ENCODE peak calls at places on chromosomes 7 and 10, in six cellular contexts. X is astrocyte of the spinal cord; P is foreskin fibroblast; V is CD8-positive, alpha-beta T cell; A is neuronal stem cell; T is GM23248. Q is an unnamed sample.

GRCh38 chr10:26697922-26698608 is 564 bp downstream of the PDSS1 start:
- DNase-seq in X (no peak), P (no peak), V (no peak), A (no peak), T (peak; percentile 28), Q (no peak)

GRCh38 chr7:36474283-36475010 is 84.8 kb downstream of the ANLN start:
- DNase-seq in X (peak; percentile 32), P (no peak), V (no peak), A (no peak), T (no peak), Q (peak; percentile 7)

GRCh38 chr7:64947252-64948000 is 43.4 kb downstream of the ZNF117 start:
- DNase-seq in X (no peak), P (no peak), V (no peak), A (peak; percentile 3), T (peak; percentile 13), Q (no peak)

GRCh38 chr10:68562666-68563522 is 2.8 kb downstream of the TET1 start:
- DNase-seq in X (peak; percentile 60), P (peak; percentile 63), V (no peak), A (no peak), T (peak; percentile 67), Q (no peak)

GRCh38 chr10:126133906-126134703 is 237.7 kb downstream of the FANK1 start:
- DNase-seq in X (peak; percentile 36), P (peak; percentile 59), V (no peak), A (no peak), T (peak; percentile 84), Q (peak; percentile 53)

GRCh38 chr7:143205560-143206293 is 16.1 kb upstream of the TAS2R40 start:
- DNase-seq in X (no peak), P (no peak), V (no peak), A (no peak), T (no peak), Q (no peak)

GRCh38 chr10:117442521-117442920 is 67.3 kb upstream of the PDZD8 start:
- DNase-seq in X (no peak), P (no peak), V (no peak), A (no peak), T (peak; percentile 66), Q (no peak)

GRCh38 chr10:70296406-70296899 is 12.6 kb upstream of the NPFFR1 start:
- DNase-seq in X (peak; percentile 84), P (peak; percentile 93), V (no peak), A (no peak), T (peak; percentile 98), Q (peak; percentile 56)

DNA sequence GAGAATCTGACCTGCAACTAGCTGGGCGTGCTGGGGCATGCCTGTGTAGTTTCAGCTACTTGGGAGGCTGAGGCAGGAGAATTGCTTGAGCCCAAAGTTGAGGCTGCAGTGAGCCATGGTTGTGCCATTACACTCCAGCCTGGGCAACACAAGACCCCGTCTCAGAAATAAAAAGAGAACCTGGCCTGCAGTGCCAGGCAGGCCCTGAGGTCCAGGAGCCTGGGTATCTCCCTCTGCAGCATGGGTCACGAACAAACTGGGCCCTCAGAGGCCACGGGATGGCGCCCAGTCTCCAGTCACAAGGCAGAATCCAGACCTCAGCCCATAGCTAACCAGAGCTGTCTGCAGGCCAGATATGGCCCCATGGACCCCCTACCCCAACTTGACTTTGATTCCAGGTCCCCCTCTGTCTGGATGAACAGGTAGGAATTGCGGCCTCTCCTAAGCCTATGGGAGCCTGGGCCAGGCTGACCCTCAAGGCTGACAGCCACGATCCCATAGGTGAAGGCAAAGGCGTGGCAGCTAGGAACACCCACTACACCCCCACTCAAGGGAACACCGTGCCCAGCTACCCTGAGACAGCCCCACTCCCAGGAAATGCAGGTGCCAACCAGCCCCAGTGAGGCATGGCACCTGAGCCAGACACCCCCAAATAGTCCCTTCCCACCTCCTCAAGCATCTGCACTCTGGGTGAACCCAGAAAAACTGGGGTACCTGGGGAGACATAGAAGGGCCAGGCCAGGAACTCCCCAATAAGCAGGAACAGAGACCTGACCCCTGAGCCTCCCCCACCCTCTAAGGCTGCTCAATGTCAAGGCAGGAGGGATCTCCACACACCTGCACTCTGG is 102.8 kb upstream of the TNRC18 start:
- DNase-seq in X (peak; percentile 43), P (peak; percentile 50), V (no peak), A (no peak), T (peak; percentile 36), Q (no peak)
- H3K4me3 ChIP-seq in X (peak overlapping the region; percentile 81), P (peak overlapping the region; percentile 99), V (peak overlapping the region; percentile 69), A (no peak overlapping the region), T (peak overlapping the region; percentile 97), Q (peak overlapping the region; percentile 81)

GRCh38 chr10:133107442-133107841 is 19.7 kb downstream of the ADGRA1 start:
- DNase-seq in X (no peak), P (no peak), V (no peak), A (no peak), T (no peak), Q (no peak)
- H3K4me3 ChIP-seq in X (no peak overlapping the region), P (no peak overlapping the region), V (no peak overlapping the region), A (no peak overlapping the region), T (no peak overlapping the region), Q (no peak overlapping the region)

GRCh38 chr10:94420998-94421397 is 18.7 kb downstream of the TBC1D12 start:
- DNase-seq in X (no peak), P (no peak), V (no peak), A (no peak), T (no peak), Q (no peak)
- H3K4me3 ChIP-seq in X (no peak overlapping the region), P (no peak overlapping the region), V (no peak overlapping the region), A (no peak overlapping the region), T (no peak overlapping the region), Q (no peak overlapping the region)

DNA sequence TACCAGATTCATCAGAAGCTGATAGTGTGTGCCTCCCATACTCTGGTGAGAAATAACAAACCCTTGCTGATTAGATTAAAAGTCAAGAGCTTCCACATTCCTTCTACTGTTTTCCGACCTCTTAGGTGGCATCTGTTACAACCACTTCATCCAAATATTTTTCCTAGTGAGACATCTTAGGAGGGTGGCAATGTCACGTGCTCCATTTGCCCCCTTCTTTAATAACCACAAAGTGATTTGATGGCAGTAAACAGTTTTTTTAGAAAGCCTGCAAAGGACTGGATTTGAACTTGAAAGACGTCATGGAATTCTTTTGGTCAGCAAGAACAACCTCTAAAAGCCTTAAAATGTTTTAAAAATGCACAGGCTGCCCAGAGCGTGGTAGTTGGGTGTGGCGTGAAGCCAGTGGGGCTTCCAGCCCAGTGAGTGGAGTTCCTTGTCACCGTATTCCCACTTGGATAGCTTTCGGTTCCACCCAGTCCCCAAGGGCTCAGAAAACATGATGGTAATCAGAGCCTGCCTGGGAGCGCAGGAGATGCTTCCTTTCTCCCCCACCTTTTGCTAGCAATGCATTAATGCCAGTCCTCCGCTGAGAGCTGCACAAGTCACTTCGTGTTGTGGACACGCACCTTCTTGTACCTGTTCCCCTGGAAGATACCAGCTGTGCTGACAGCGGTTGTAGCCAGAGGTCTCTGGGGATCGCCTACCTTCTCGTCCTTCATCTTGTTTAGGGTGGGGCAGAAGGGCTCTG is 256.4 kb downstream of the KIAA1217 start:
- DNase-seq in X (peak; percentile 96), P (no peak), V (no peak), A (no peak), T (peak; percentile 91), Q (peak; percentile 93)
- H3K4me3 ChIP-seq in X (no peak overlapping the region), P (no peak overlapping the region), V (no peak overlapping the region), A (no peak overlapping the region), T (peak overlapping the region; percentile 71), Q (no peak overlapping the region)

GRCh38 chr10:103583871-103584215 is 90.3 kb downstream of the NEURL1 start:
- DNase-seq in X (no peak), P (no peak), V (no peak), A (no peak), T (no peak), Q (no peak)
- H3K4me3 ChIP-seq in X (no peak overlapping the region), P (peak overlapping the region; percentile 57), V (peak overlapping the region; percentile 76), A (no peak overlapping the region), T (peak overlapping the region; percentile 69), Q (no peak overlapping the region)

DNA sequence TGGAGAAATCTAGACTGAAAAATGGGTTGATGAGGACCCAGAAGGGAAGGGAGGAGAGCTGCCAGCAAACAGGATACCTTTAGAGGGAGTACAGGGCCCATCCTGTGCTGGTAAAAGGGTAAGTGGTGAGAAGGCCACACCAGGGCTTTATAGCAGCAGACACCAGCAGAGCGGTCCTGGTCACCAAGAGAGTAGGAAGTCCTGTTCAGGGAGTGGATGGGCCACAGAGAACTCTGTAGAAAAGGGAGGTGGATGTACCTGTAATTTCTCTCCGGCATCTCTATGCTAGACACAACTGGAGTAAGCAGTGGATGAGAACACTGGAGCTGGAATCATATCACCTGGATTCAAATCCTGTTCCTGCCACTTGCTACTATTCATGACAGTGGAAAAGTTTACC is 867.2 kb downstream of the CCSER2 start:
- DNase-seq in X (no peak), P (no peak), V (no peak), A (no peak), T (no peak), Q (no peak)
- H3K4me3 ChIP-seq in X (no peak overlapping the region), P (no peak overlapping the region), V (no peak overlapping the region), A (no peak overlapping the region), T (no peak overlapping the region), Q (no peak overlapping the region)

DNA sequence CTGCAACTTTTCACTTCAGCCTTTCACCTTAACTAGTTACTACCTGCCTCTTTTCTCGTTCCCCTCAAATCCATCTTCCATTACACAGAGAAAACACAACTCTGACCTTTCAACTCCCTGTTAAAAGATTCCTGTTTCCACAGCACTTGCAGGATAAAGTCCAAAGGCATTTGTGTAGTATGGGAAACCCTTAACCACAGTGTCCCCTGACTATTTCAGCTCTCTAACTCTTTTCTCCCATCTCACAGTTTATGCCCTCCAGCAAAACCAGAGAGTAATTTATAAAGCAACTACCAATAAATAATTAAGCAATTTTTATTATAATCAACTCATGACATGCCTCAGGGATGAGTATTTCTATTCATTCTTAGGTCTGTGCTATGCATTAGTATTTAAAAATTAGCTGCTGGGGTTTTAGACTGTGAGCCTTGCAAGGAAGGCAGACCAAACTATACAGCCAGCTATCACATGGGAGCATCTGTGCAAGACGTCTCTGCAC is 51.0 kb downstream of the COL1A2 start:
- DNase-seq in X (no peak), P (no peak), V (no peak), A (no peak), T (no peak), Q (no peak)
- H3K4me3 ChIP-seq in X (no peak overlapping the region), P (no peak overlapping the region), V (no peak overlapping the region), A (no peak overlapping the region), T (no peak overlapping the region), Q (no peak overlapping the region)

Q was measured in AG09309.